ENCODE peak calls at places on chromosomes 1 and 21, in eight cellular contexts. X is GM23248, E is esophagus squamous epithelium, F is pancreas, Z is psoas muscle, M is GM23338, A is mesendoderm, C is heart left ventricle. O is an unnamed sample.

GRCh38 chr1:218636548-218636947 is 291.4 kb downstream of the TGFB2 start:
- DNase-seq in X (no peak), E (no peak), F (no peak), Z (no peak), M (no peak), A (no peak), C (no peak), O (no peak)

GRCh38 chr21:38067086-38067739 is 151.0 kb upstream of the KCNJ6 start:
- DNase-seq in X (peak; percentile 49), E (no peak), F (no peak), Z (no peak), M (no peak), A (no peak), C (no peak), O (no peak)

GRCh38 chr1:113975211-113975895 is 3.9 kb upstream of the OLFML3 start:
- DNase-seq in X (peak; percentile 64), E (no peak), F (no peak), Z (no peak), M (no peak), A (no peak), C (no peak), O (no peak)

GRCh38 chr1:203696673-203697072 is 68.3 kb upstream of the LAX1 start:
- DNase-seq in X (no peak), E (no peak), F (no peak), Z (no peak), M (no peak), A (no peak), C (no peak), O (no peak)

GRCh38 chr1:17472814-17473213 is 33.3 kb upstream of the RCC2 start:
- DNase-seq in X (no peak), E (no peak), F (no peak), Z (no peak), M (no peak), A (no peak), C (no peak), O (no peak)

GRCh38 chr1:156414440-156415064 is 45.5 kb downstream of the RHBG start:
- DNase-seq in X (peak; percentile 10), E (no peak), F (no peak), Z (peak; percentile 30), M (peak; percentile 80), A (no peak), C (no peak), O (peak; percentile 83)

GRCh38 chr1:226447932-226448670 is 40.2 kb upstream of the PARP1 start:
- DNase-seq in X (peak; percentile 41), E (no peak), F (no peak), Z (no peak), M (peak; percentile 24), A (no peak), C (no peak), O (no peak)

GRCh38 chr21:32753818-32754610 is 17.5 kb downstream of the PAXBP1 start:
- DNase-seq in X (no peak), E (no peak), F (no peak), Z (no peak), M (peak; percentile 13), A (no peak), C (no peak), O (no peak)

GRCh38 chr1:234963180-234963903 is 165.3 kb downstream of the TOMM20 start:
- DNase-seq in X (peak; percentile 97), E (peak; percentile 60), F (no peak), Z (peak; percentile 90), M (no peak), A (no peak), C (peak; percentile 91), O (no peak)

GRCh38 chr1:77833521-77834100 is 54.2 kb downstream of the MIGA1 start:
- DNase-seq in X (peak; percentile 29), E (no peak), F (no peak), Z (no peak), M (no peak), A (no peak), C (no peak), O (peak; percentile 14)

GRCh38 chr1:69258842-69259241 is 308.9 kb upstream of the LRRC7 start:
- DNase-seq in X (no peak), E (no peak), F (no peak), Z (no peak), M (no peak), A (no peak), C (no peak), O (no peak)

GRCh38 chr1:69269491-69269890 is 298.2 kb upstream of the LRRC7 start:
- DNase-seq in X (no peak), E (no peak), F (no peak), Z (no peak), M (peak; percentile 28), A (no peak), C (no peak), O (no peak)

GRCh38 chr1:69263982-69264381 is 303.7 kb upstream of the LRRC7 start:
- DNase-seq in X (no peak), E (no peak), F (no peak), Z (no peak), M (no peak), A (no peak), C (peak; percentile 30), O (no peak)
- H3K4me3 ChIP-seq in X (no peak overlapping the region), E (no peak overlapping the region), F (no peak overlapping the region), Z (no peak overlapping the region), M (no peak overlapping the region), A (no peak overlapping the region), C (no peak overlapping the region), O (no peak overlapping the region)

GRCh38 chr1:237864338-237865244 is 26.1 kb downstream of the ZP4 start:
- DNase-seq in X (peak; percentile 12), E (no peak), F (peak; percentile 94), Z (peak; percentile 58), M (peak; percentile 81), A (peak; percentile 70), C (peak; percentile 76), O (peak; percentile 83)

GRCh38 chr1:237859014-237859413 is 31.7 kb downstream of the ZP4 start:
- DNase-seq in X (no peak), E (no peak), F (no peak), Z (no peak), M (no peak), A (no peak), C (no peak), O (no peak)

GRCh38 chr1:237857455-237857854 is 33.3 kb downstream of the ZP4 start:
- DNase-seq in X (no peak), E (no peak), F (no peak), Z (no peak), M (no peak), A (no peak), C (no peak), O (no peak)

GRCh38 chr1:237863234-237863633 is 27.5 kb downstream of the ZP4 start:
- DNase-seq in X (no peak), E (no peak), F (no peak), Z (no peak), M (peak; percentile 11), A (peak; percentile 46), C (no peak), O (no peak)

DNA sequence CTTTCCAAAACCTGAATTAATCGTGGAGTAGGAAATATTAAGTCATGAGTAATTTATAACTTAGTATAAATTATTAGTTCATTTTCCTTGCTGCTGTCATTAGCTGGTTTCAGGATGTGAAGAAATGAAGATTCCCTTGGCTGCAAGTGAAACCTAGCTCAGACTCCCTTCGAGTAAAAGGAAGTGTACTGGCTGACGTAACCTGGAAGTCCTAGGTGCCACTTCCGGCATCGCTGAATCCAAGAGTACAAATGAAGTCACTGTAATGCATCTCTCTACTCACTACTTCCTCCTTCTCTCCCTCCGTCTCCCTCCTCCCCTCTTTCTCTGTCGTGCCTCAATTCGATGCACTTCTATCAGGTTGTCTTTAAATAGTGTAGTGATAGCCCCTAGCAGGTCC is 28.8 kb downstream of the ZP4 start:
- DNase-seq in X (no peak), E (no peak), F (no peak), Z (no peak), M (no peak), A (no peak), C (no peak), O (no peak)
- H3K27ac ChIP-seq in X (no peak overlapping the region), E (no peak overlapping the region), F (no peak overlapping the region), Z (no peak overlapping the region), M (no peak overlapping the region), A (no peak overlapping the region), C (no peak overlapping the region), O (no peak overlapping the region)

GRCh38 chr1:228666686-228667085 is 68.6 kb upstream of the RHOU start:
- DNase-seq in X (no peak), E (no peak), F (no peak), Z (no peak), M (peak; percentile 30), A (peak; percentile 29), C (no peak), O (no peak)
- H3K4me3 ChIP-seq in X (no peak overlapping the region), E (no peak overlapping the region), F (no peak overlapping the region), Z (no peak overlapping the region), M (no peak overlapping the region), A (no peak overlapping the region), C (no peak overlapping the region), O (no peak overlapping the region)

DNA sequence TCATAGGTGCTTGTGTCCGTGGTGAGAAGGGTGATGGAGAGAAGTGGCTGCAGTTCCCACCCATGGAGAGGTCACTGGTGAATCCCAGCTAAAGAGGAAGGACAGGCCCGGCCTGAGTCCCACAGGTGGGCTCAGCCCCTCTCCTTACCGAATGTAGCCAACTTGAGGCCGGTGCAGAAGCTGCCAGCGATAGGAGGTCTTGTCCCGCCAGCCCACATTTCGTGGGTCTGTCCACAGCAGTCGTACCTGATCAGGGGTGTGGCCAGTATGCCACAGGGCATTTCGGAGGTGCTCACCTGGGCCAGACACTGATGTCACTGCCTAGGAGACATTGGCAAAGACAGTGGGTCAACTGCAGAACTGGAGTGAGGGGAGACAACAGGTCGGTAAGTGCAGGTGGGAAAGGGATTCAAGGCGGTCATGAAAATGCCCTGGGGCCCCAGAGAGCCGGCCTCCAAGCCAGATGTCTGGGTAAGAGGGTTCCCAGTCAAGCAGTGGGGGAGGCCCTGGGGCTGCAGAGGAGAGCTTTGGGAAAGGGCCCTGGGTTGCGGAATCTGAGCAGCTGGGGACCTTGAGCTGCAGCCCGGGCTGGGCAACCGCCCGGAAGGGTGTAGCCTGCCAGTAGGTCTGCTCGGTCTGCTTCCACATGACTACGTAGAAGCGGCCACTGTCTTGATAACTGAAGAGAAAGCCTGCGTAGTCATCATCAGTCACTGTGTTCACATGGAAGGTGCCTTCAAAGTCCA is 10.6 kb downstream of the THBS3 start:
- DNase-seq in X (no peak), E (no peak), F (peak; percentile 91), Z (peak; percentile 86), M (no peak), A (no peak), C (peak; percentile 18), O (no peak)
- H3K27ac ChIP-seq in X (no peak overlapping the region), E (no peak overlapping the region), F (peak overlapping the region; percentile 58), Z (peak overlapping the region; percentile 71), M (peak overlapping the region; percentile 97), A (no peak overlapping the region), C (no peak overlapping the region), O (peak overlapping the region; percentile 96)

GRCh38 chr1:160558679-160559078 is 20.6 kb downstream of the CD84 start:
- DNase-seq in X (no peak), E (no peak), F (no peak), Z (no peak), M (no peak), A (no peak), C (no peak), O (no peak)
- H3K4me3 ChIP-seq in X (no peak overlapping the region), E (no peak overlapping the region), F (no peak overlapping the region), Z (no peak overlapping the region), M (no peak overlapping the region), A (no peak overlapping the region), C (no peak overlapping the region), O (no peak overlapping the region)